ENCODE peak calls at places on chromosomes 6 and 20, in nine cellular contexts. R is keratinocyte; L is CD8-positive, alpha-beta T cell; Z is PC-3; M is BE2C; P is iPS DF 6.9; B is left lung; H is gastrocnemius medialis; K is CD8-positive, alpha-beta memory T cell. D is an unnamed sample. For H3K27me3, the result is how much of the 10 kb centered on the place peaks cover.

GRCh38 chr6:24766685-24767462 is 7.9 kb upstream of the GMNN start:
- DNase-seq in R (no peak), L (no peak), Z (peak), M (no peak), P (no peak), B (no peak), H (no peak), K (peak), D (no peak)

GRCh38 chr6:24855389-24856245 is 56.9 kb upstream of the ARMH2 start:
- DNase-seq in R (no peak), L (peak), Z (peak), M (peak), P (peak), B (no peak), H (peak), K (peak), D (peak)

GRCh38 chr20:3858689-3859088 is 12.1 kb downstream of the MAVS start:
- DNase-seq in R (no peak), L (no peak), Z (no peak), M (no peak), P (no peak), B (no peak), H (no peak), K (no peak), D (no peak)

GRCh38 chr20:577167-577791 is 32.8 kb downstream of the TCF15 start:
- DNase-seq in R (no peak), L (no peak), Z (peak), M (peak), P (no peak), B (no peak), H (no peak), K (no peak), D (peak)

GRCh38 chr6:118913161-118913560 is 19.2 kb downstream of the ASF1A start:
- DNase-seq in R (no peak), L (no peak), Z (no peak), M (no peak), P (no peak), B (no peak), H (no peak), K (no peak), D (no peak)

GRCh38 chr6:143123081-143123480 is 62.4 kb downstream of the AIG1 start:
- DNase-seq in R (no peak), L (no peak), Z (no peak), M (no peak), P (no peak), B (no peak), H (no peak), K (no peak), D (no peak)

GRCh38 chr6:112416885-112417284 is 69.8 kb downstream of the RFPL4B start:
- DNase-seq in R (no peak), L (no peak), Z (no peak), M (peak), P (no peak), B (no peak), H (no peak), K (no peak), D (no peak)

GRCh38 chr20:46088409-46089075 is 1.2 kb downstream of the NCOA5 start:
- DNase-seq in R (no peak), L (no peak), Z (peak), M (no peak), P (no peak), B (no peak), H (no peak), K (no peak), D (no peak)

GRCh38 chr6:151679081-151679480 is 128.4 kb upstream of the ESR1 start:
- DNase-seq in R (no peak), L (no peak), Z (peak), M (no peak), P (no peak), B (no peak), H (peak), K (no peak), D (no peak)

GRCh38 chr6:14079433-14079832 is 38.1 kb upstream of the CD83 start:
- DNase-seq in R (no peak), L (no peak), Z (peak), M (no peak), P (no peak), B (no peak), H (no peak), K (no peak), D (no peak)

GRCh38 chr6:16466778-16467177 is 228.4 kb downstream of the GMPR start:
- DNase-seq in R (no peak), L (no peak), Z (no peak), M (no peak), P (no peak), B (no peak), H (no peak), K (no peak), D (no peak)

GRCh38 chr6:7143161-7143974 is 35.6 kb downstream of the RREB1 start:
- DNase-seq in R (no peak), L (no peak), Z (no peak), M (no peak), P (no peak), B (no peak), H (no peak), K (no peak), D (peak)

GRCh38 chr20:59120919-59121318 is 42.7 kb upstream of the ZNF831 start:
- DNase-seq in R (no peak), L (no peak), Z (no peak), M (no peak), P (no peak), B (no peak), H (no peak), K (peak), D (no peak)

GRCh38 chr6:80477591-80478370 is 371.3 kb downstream of the BCKDHB start:
- DNase-seq in R (no peak), L (no peak), Z (no peak), M (no peak), P (no peak), B (no peak), H (no peak), K (no peak), D (no peak)

GRCh38 chr6:135739288-135739687 is 112.2 kb upstream of the PDE7B start:
- DNase-seq in R (no peak), L (no peak), Z (peak), M (no peak), P (no peak), B (no peak), H (no peak), K (no peak), D (no peak)

GRCh38 chr6:32194825-32195651 is 2.6 kb upstream of the GPSM3 start:
- DNase-seq in R (no peak), L (no peak), Z (peak), M (no peak), P (no peak), B (no peak), H (peak), K (no peak), D (peak)

GRCh38 chr6:163915131-163915530 is 500.6 kb downstream of the QKI start:
- DNase-seq in R (no peak), L (no peak), Z (no peak), M (no peak), P (no peak), B (no peak), H (no peak), K (no peak), D (no peak)

GRCh38 chr20:22285555-22285954 is 298.8 kb downstream of the FOXA2 start:
- DNase-seq in R (no peak), L (no peak), Z (no peak), M (no peak), P (no peak), B (no peak), H (no peak), K (no peak), D (no peak)

GRCh38 chr20:53735536-53736050 is 142.0 kb upstream of the ZNF217 start:
- DNase-seq in R (no peak), L (no peak), Z (peak), M (no peak), P (no peak), B (no peak), H (no peak), K (no peak), D (no peak)

GRCh38 chr20:41560971-41561370 is 57.2 kb downstream of the CHD6 start:
- DNase-seq in R (no peak), L (no peak), Z (no peak), M (no peak), P (no peak), B (no peak), H (no peak), K (no peak), D (no peak)

GRCh38 chr20:50144362-50144761 is 9.2 kb downstream of the PEDS1 start:
- DNase-seq in R (peak), L (no peak), Z (peak), M (no peak), P (no peak), B (peak), H (peak), K (no peak), D (no peak)

GRCh38 chr20:46564241-46564957 is 13.9 kb upstream of the OCSTAMP start:
- DNase-seq in R (no peak), L (no peak), Z (peak), M (no peak), P (no peak), B (no peak), H (no peak), K (no peak), D (no peak)

GRCh38 chr6:18245079-18245478 is 19.3 kb downstream of the DEK start:
- DNase-seq in R (no peak), L (no peak), Z (no peak), M (no peak), P (no peak), B (no peak), H (no peak), K (no peak), D (no peak)

GRCh38 chr6:107662333-107662732 is 161.8 kb downstream of the SCML4 start:
- DNase-seq in R (no peak), L (no peak), Z (no peak), M (no peak), P (no peak), B (no peak), H (no peak), K (no peak), D (no peak)

GRCh38 chr20:54176610-54177009 is 2.8 kb upstream of the CYP24A1 start:
- DNase-seq in R (peak), L (no peak), Z (peak), M (no peak), P (no peak), B (no peak), H (no peak), K (no peak), D (no peak)

GRCh38 chr6:156585859-156586258 is 191.3 kb upstream of the ARID1B start:
- DNase-seq in R (no peak), L (no peak), Z (no peak), M (peak), P (no peak), B (no peak), H (no peak), K (no peak), D (no peak)

GRCh38 chr6:151716446-151717047 is 90.9 kb upstream of the ESR1 start:
- DNase-seq in R (no peak), L (no peak), Z (peak), M (no peak), P (no peak), B (no peak), H (no peak), K (no peak), D (peak)

GRCh38 chr6:69994251-69994650 is 127.9 kb downstream of the COL19A1 start:
- DNase-seq in R (no peak), L (no peak), Z (peak), M (no peak), P (no peak), B (no peak), H (no peak), K (no peak), D (no peak)

GRCh38 chr6:109349419-109349987 is 32.8 kb downstream of the CD164 start:
- DNase-seq in R (no peak), L (no peak), Z (peak), M (peak), P (no peak), B (no peak), H (no peak), K (no peak), D (no peak)

GRCh38 chr6:154520280-154520679 is 9.8 kb upstream of the CNKSR3 start:
- DNase-seq in R (no peak), L (no peak), Z (no peak), M (no peak), P (no peak), B (no peak), H (no peak), K (no peak), D (no peak)

GRCh38 chr6:90284745-90285481 is 11.7 kb downstream of the BACH2 start:
- DNase-seq in R (no peak), L (no peak), Z (peak), M (no peak), P (no peak), B (no peak), H (peak), K (peak), D (no peak)

GRCh38 chr6:68296126-68296525 is 339.0 kb upstream of the ADGRB3 start:
- DNase-seq in R (no peak), L (no peak), Z (no peak), M (no peak), P (no peak), B (no peak), H (no peak), K (no peak), D (no peak)

GRCh38 chr6:156757849-156758248 is 19.3 kb upstream of the ARID1B start:
- DNase-seq in R (no peak), L (no peak), Z (no peak), M (no peak), P (no peak), B (no peak), H (no peak), K (no peak), D (no peak)

GRCh38 chr6:169172946-169173345 is 80.7 kb downstream of the THBS2 start:
- DNase-seq in R (no peak), L (no peak), Z (no peak), M (no peak), P (no peak), B (no peak), H (no peak), K (no peak), D (no peak)

GRCh38 chr6:27616313-27617045 is 143.6 kb upstream of the ZNF184 start:
- DNase-seq in R (no peak), L (no peak), Z (no peak), M (no peak), P (no peak), B (no peak), H (no peak), K (no peak), D (no peak)

GRCh38 chr6:27619436-27619835 is 146.5 kb upstream of the ZNF184 start:
- DNase-seq in R (no peak), L (no peak), Z (no peak), M (no peak), P (no peak), B (no peak), H (no peak), K (no peak), D (no peak)

GRCh38 chr6:27623103-27623502 is 150.2 kb upstream of the ZNF184 start:
- DNase-seq in R (no peak), L (no peak), Z (peak), M (no peak), P (no peak), B (no peak), H (no peak), K (no peak), D (no peak)

GRCh38 chr6:27617046-27617687 is 144.3 kb upstream of the ZNF184 start:
- DNase-seq in R (no peak), L (no peak), Z (peak), M (no peak), P (no peak), B (no peak), H (no peak), K (no peak), D (peak)

GRCh38 chr6:27617700-27618689 is 145.1 kb upstream of the ZNF184 start:
- DNase-seq in R (no peak), L (no peak), Z (peak), M (peak), P (no peak), B (no peak), H (no peak), K (no peak), D (peak)
- H3K27me3 ChIP-seq in R (under half), L (under half), Z (under half), M (under half), P (under half), B (half or more), H (under half), K (under half), D (under half)

GRCh38 chr6:30444451-30444742 is 44.9 kb upstream of the HLA-E start:
- DNase-seq in R (no peak), L (no peak), Z (no peak), M (no peak), P (no peak), B (no peak), H (no peak), K (no peak), D (no peak)

GRCh38 chr6:30443657-30444450 is 45.5 kb upstream of the HLA-E start:
- DNase-seq in R (no peak), L (no peak), Z (no peak), M (no peak), P (no peak), B (no peak), H (no peak), K (no peak), D (no peak)

GRCh38 chr6:30446259-30446658 is 43.0 kb upstream of the HLA-E start:
- DNase-seq in R (no peak), L (no peak), Z (no peak), M (no peak), P (no peak), B (no peak), H (no peak), K (no peak), D (no peak)

GRCh38 chr6:30441171-30441570 is 48.1 kb upstream of the HLA-E start:
- DNase-seq in R (peak), L (no peak), Z (peak), M (no peak), P (no peak), B (no peak), H (no peak), K (no peak), D (no peak)
- H3K27me3 ChIP-seq in R (under half), L (under half), Z (half or more), M (half or more), P (under half), B (half or more), H (under half), K (under half), D (half or more)

DNA sequence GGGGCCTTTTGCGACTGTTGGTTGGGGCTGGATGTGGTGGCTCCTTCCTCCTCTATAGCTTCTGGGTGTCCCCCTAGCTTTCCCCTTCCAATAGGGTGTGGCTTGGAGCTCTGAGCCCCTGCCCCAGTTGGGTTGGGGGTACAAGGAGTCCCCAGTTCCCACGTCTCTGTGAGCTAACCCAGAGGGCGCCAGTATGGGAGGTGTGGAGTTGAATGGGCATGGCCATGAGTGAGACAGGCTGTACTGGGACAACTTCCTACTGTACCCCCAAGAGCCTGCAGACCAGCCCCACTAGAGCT is 1.2 kb downstream of the C20orf204 start:
- DNase-seq in R (no peak), L (no peak), Z (no peak), M (no peak), P (no peak), B (no peak), H (no peak), K (no peak), D (no peak)
- H3K27me3 ChIP-seq in R (under half), L (under half), Z (under half), M (under half), P (under half), B (half or more), H (half or more), K (under half), D (under half)

GRCh38 chr20:23501926-23502325 is 11.0 kb downstream of the CST8 start:
- DNase-seq in R (no peak), L (no peak), Z (no peak), M (no peak), P (no peak), B (no peak), H (no peak), K (no peak), D (no peak)
- H3K27me3 ChIP-seq in R (under half), L (under half), Z (half or more), M (under half), P (under half), B (under half), H (under half), K (under half), D (under half)